ENCODE peak calls at places on chromosome 9, in eight cellular contexts. T is right cardiac atrium, G is adipocyte, R is cardiac muscle cell, H is heart right ventricle, M is stomach, S is PC-9, Z is mammary epithelial cell. L is an unnamed sample. For H3K4me1, the result is how much of the 10 kb centered on the place peaks cover.

GRCh38 chr9:21708846-21709245 is 93.6 kb upstream of the MTAP start:
- DNase-seq in T (no peak), G (no peak), R (no peak), H (no peak), M (no peak), S (no peak), Z (no peak), L (no peak)

GRCh38 chr9:126502417-126503332 is 111.1 kb upstream of the LMX1B start:
- DNase-seq in T (no peak), G (no peak), R (no peak), H (no peak), M (no peak), S (no peak), Z (no peak), L (no peak)

GRCh38 chr9:112970939-112971338 is 41.1 kb downstream of the ZNF883 start:
- DNase-seq in T (no peak), G (peak), R (peak), H (no peak), M (no peak), S (no peak), Z (no peak), L (no peak)

GRCh38 chr9:106981396-106982287 is 118.7 kb downstream of the ZNF462 start:
- DNase-seq in T (no peak), G (no peak), R (no peak), H (no peak), M (no peak), S (no peak), Z (no peak), L (no peak)

GRCh38 chr9:70510157-70510770 is 95.8 kb upstream of the KLF9 start:
- DNase-seq in T (no peak), G (peak), R (peak), H (peak), M (peak), S (no peak), Z (no peak), L (no peak)

GRCh38 chr9:36119476-36119875 is 17.1 kb upstream of the GLIPR2 start:
- DNase-seq in T (no peak), G (no peak), R (no peak), H (no peak), M (no peak), S (no peak), Z (no peak), L (no peak)

GRCh38 chr9:114898741-114899140 is 31.6 kb downstream of the TNFSF8 start:
- DNase-seq in T (peak), G (no peak), R (peak), H (peak), M (peak), S (no peak), Z (no peak), L (no peak)

GRCh38 chr9:110714314-110714713 is 45.7 kb downstream of the MUSK start:
- DNase-seq in T (no peak), G (peak), R (no peak), H (no peak), M (peak), S (no peak), Z (no peak), L (no peak)

GRCh38 chr9:89177021-89177400 is 1.6 kb downstream of the SHC3 start:
- DNase-seq in T (no peak), G (no peak), R (peak), H (no peak), M (no peak), S (no peak), Z (no peak), L (peak)

GRCh38 chr9:86795047-86795437 is 152.3 kb downstream of the GAS1 start:
- DNase-seq in T (no peak), G (peak), R (no peak), H (no peak), M (no peak), S (no peak), Z (no peak), L (no peak)

GRCh38 chr9:91111226-91111625 is 250.5 kb downstream of the AUH start:
- DNase-seq in T (no peak), G (no peak), R (no peak), H (no peak), M (no peak), S (no peak), Z (no peak), L (no peak)

GRCh38 chr9:132032584-132032945 is 47.1 kb downstream of the MED27 start:
- DNase-seq in T (no peak), G (no peak), R (no peak), H (no peak), M (no peak), S (no peak), Z (no peak), L (no peak)

GRCh38 chr9:131874447-131874846 is 134.6 kb upstream of the RAPGEF1 start:
- DNase-seq in T (no peak), G (no peak), R (no peak), H (no peak), M (no peak), S (no peak), Z (no peak), L (no peak)

GRCh38 chr9:85038061-85038460 is 368.5 kb downstream of the NTRK2 start:
- DNase-seq in T (no peak), G (no peak), R (no peak), H (no peak), M (no peak), S (no peak), Z (no peak), L (no peak)

GRCh38 chr9:126474201-126474765 is 139.4 kb upstream of the LMX1B start:
- DNase-seq in T (no peak), G (peak), R (peak), H (no peak), M (no peak), S (no peak), Z (no peak), L (peak)

GRCh38 chr9:2495221-2496005 is 126.2 kb upstream of the VLDLR start:
- DNase-seq in T (no peak), G (no peak), R (no peak), H (no peak), M (no peak), S (no peak), Z (peak), L (peak)

GRCh38 chr9:75775966-75776691 is 114.3 kb upstream of the PCSK5 start:
- DNase-seq in T (no peak), G (no peak), R (no peak), H (no peak), M (no peak), S (peak), Z (no peak), L (no peak)

GRCh38 chr9:14926941-14927624 is 16.9 kb upstream of the FREM1 start:
- DNase-seq in T (no peak), G (no peak), R (peak), H (no peak), M (no peak), S (no peak), Z (no peak), L (no peak)

GRCh38 chr9:14011799-14012560 is 302.0 kb downstream of the NFIB start:
- DNase-seq in T (no peak), G (no peak), R (no peak), H (no peak), M (no peak), S (no peak), Z (no peak), L (no peak)

GRCh38 chr9:126236273-126236672 is 90.4 kb upstream of the MVB12B start:
- DNase-seq in T (no peak), G (no peak), R (no peak), H (no peak), M (no peak), S (no peak), Z (no peak), L (no peak)

GRCh38 chr9:93668261-93668871 is 92.0 kb downstream of the PHF2 start:
- DNase-seq in T (peak), G (no peak), R (no peak), H (no peak), M (peak), S (no peak), Z (no peak), L (no peak)

GRCh38 chr9:87662808-87663528 is 63.0 kb upstream of the CTSL start:
- DNase-seq in T (peak), G (peak), R (peak), H (peak), M (peak), S (peak), Z (peak), L (peak)

DNA sequence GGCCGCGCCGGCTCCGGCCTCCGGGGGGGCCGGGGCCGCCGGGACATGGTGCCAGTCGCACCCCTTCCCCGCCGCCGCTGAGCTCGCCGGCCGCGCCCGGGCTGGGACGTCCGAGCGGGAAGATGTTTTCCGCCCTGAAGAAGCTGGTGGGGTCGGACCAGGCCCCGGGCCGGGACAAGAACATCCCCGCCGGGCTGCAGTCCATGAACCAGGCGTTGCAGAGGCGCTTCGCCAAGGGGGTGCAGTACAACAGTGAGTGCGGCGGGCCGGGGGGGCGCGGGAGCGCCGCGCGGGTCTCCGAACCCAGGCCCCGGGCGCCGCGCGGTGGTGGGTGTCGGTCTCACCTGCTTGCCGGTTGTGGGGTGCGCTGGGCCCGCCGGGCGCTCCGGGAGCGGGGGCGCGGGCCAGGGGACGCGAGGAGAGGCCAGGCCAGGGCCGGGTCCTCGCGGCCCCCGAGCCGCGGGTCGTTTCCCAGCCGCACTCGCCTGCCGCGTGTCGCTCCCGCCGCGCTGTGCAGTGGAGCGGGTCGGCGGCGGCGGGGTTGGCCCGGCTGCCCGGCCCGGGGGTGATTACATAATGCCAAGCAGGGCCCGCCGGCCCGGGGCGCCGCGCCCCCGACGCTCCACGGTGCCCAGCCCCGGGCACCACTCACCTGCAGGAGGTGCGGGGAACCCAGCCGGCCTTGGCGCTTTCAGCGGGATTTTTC is 480 bp downstream of the RABL6 start:
- DNase-seq in T (no peak), G (peak), R (no peak), H (no peak), M (peak), S (no peak), Z (no peak), L (no peak)
- H3K4me1 ChIP-seq in T (under half), G (under half), R (under half), H (under half), M (half or more), S (under half), Z (under half), L (under half)

GRCh38 chr9:96241391-96241809 is 60.6 kb downstream of the HSD17B3 start:
- DNase-seq in T (no peak), G (no peak), R (peak), H (no peak), M (no peak), S (peak), Z (peak), L (peak)

GRCh38 chr9:96242829-96243228 is 59.1 kb downstream of the HSD17B3 start:
- DNase-seq in T (no peak), G (no peak), R (no peak), H (no peak), M (no peak), S (no peak), Z (no peak), L (no peak)

GRCh38 chr9:96243798-96244197 is 58.2 kb downstream of the HSD17B3 start:
- DNase-seq in T (no peak), G (no peak), R (no peak), H (no peak), M (no peak), S (no peak), Z (no peak), L (no peak)

GRCh38 chr9:96246267-96246671 is 55.7 kb downstream of the HSD17B3 start:
- DNase-seq in T (no peak), G (no peak), R (no peak), H (no peak), M (no peak), S (no peak), Z (no peak), L (no peak)

DNA sequence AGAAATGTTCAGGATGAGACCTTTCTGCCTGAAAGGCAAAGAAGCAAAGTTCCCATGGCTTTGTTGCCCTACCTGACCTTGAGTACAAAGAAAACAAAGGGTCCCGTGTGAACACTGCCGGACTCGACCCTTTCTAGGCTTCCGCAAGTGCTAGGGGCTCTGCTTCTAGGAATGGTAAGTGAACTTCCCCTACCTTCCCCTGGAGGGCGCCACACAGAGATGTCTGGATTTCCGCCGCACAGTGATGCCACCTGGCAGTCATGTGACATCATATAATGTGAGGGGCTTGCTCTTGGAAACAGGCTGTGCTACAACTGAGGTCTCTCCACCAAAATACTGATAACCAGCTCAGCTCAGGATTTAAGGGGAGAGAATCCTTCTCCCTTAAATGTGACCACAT is 56.6 kb downstream of the HSD17B3 start:
- DNase-seq in T (no peak), G (no peak), R (no peak), H (no peak), M (no peak), S (no peak), Z (no peak), L (no peak)
- H3K4me1 ChIP-seq in T (under half), G (under half), R (under half), H (under half), M (under half), S (under half), Z (under half), L (under half)

GRCh38 chr9:38705917-38706316 is 14.0 kb downstream of the FAM240B start:
- DNase-seq in T (no peak), G (no peak), R (no peak), H (no peak), M (no peak), S (no peak), Z (no peak), L (no peak)
- H3K4me1 ChIP-seq in T (under half), G (under half), R (under half), H (under half), M (under half), S (under half), Z (under half), L (under half)

DNA sequence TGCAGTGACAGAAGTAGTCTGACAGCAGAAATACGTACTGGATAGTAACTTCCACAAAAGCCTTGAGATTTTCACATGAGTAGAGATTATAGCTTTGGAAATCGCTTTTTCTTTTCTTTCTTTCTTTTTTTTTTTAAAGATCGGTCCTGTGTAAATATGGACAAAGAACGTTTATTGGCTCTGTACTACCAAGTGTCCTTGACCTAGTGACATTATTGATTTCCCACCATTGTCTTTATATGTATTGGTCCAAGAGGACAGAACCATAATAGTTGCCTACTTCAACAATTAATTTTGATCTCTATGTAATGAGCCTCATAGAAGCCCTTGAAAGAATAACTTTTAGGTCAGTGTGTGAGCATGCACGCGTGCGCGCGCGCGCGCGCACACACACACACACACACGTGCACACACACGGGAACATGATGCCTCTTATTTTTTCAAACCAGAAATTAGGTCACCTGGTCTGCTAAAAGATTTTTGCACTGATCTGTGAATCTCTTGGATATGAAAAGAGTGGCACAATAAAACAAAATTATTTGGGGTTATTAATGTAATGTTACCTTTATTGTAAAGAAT is 516.8 kb downstream of the PSAT1 start:
- DNase-seq in T (no peak), G (no peak), R (no peak), H (no peak), M (no peak), S (no peak), Z (no peak), L (no peak)
- H3K4me1 ChIP-seq in T (under half), G (under half), R (under half), H (under half), M (under half), S (under half), Z (under half), L (under half)

DNA sequence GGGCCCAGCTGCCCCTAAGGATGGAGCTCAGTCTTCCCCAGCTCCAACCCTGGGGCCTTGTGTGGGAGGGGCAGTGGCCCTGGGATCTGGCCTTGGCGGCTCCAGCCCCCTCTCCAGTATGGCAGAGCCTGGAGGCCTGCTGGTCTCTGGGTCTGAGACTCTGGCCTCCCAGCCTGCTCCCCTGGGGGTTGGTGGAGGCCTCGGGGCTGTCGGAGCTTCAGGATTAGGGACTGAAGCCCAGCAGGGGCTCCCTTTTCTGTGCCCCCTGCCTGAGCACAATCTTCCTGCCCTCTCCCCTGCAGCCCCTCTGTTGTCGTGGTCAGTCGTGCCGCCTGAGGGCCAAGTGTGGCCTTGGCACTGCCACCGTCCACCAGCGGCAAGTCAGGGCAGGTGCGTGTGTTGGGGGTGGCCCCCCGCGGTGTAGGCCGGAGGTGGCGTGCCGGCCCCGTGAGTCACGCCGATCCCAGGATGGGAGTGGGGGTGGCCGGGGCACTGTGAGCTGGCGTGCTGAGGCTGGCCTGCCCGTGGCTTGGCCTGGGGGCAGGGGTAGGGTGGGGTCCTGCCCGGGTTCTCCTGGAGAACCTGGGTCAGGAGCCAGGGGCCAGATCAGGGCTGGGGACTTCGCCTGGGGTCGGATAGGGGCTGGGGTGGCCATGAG is 53.6 kb downstream of the RXRA start:
- DNase-seq in T (no peak), G (no peak), R (no peak), H (no peak), M (no peak), S (peak), Z (peak), L (peak)
- H3K4me1 ChIP-seq in T (half or more), G (under half), R (under half), H (half or more), M (half or more), S (half or more), Z (half or more), L (under half)

GRCh38 chr9:133913571-133914369 is 78.4 kb downstream of the VAV2 start:
- DNase-seq in T (no peak), G (no peak), R (no peak), H (no peak), M (no peak), S (no peak), Z (no peak), L (no peak)

GRCh38 chr9:133916159-133916541 is 76.0 kb downstream of the VAV2 start:
- DNase-seq in T (peak), G (no peak), R (peak), H (no peak), M (no peak), S (no peak), Z (peak), L (peak)

GRCh38 chr9:133914483-133915342 is 77.4 kb downstream of the VAV2 start:
- DNase-seq in T (no peak), G (no peak), R (no peak), H (peak), M (no peak), S (no peak), Z (no peak), L (no peak)

GRCh38 chr9:133917407-133917806 is 74.7 kb downstream of the VAV2 start:
- DNase-seq in T (no peak), G (peak), R (no peak), H (no peak), M (no peak), S (no peak), Z (no peak), L (no peak)

DNA sequence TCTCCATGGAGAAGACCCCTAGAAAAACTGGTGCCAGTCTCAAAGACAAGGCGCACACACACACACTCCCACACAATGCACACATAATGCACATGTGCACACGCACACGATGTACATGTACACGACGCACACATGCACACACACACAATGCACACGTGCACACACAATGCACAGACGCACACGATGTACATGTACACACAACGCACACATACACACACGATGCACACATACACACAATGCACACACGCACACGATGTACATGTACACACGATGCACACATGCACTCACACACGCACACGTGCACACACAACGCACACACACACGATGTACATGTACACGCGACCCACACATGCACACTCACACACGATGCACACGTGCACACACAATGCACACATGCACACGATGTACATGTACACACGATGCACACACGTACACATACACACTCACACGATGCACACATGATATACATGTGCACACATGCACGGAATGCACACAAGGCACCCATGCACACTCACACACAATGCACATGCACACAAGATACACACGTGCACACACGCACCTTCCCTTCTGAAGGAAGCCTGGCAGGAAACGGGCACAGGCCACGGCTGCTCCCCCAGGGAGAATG is 76.5 kb downstream of the VAV2 start:
- DNase-seq in T (no peak), G (no peak), R (no peak), H (no peak), M (no peak), S (no peak), Z (no peak), L (peak)
- H3K4me1 ChIP-seq in T (under half), G (under half), R (under half), H (under half), M (under half), S (under half), Z (under half), L (under half)

GRCh38 chr9:27470291-27470805 is 53.7 kb upstream of the IFNK start:
- DNase-seq in T (no peak), G (no peak), R (no peak), H (no peak), M (no peak), S (no peak), Z (no peak), L (no peak)
- H3K4me1 ChIP-seq in T (under half), G (under half), R (under half), H (under half), M (half or more), S (under half), Z (under half), L (under half)

GRCh38 chr9:3520564-3520963 is 5.2 kb downstream of the RFX3 start:
- DNase-seq in T (no peak), G (no peak), R (no peak), H (no peak), M (no peak), S (no peak), Z (no peak), L (no peak)
- H3K4me1 ChIP-seq in T (under half), G (under half), R (under half), H (under half), M (under half), S (under half), Z (under half), L (under half)

GRCh38 chr9:758147-758546 is 83.3 kb upstream of the DMRT1 start:
- DNase-seq in T (no peak), G (no peak), R (no peak), H (no peak), M (no peak), S (no peak), Z (no peak), L (no peak)
- H3K4me1 ChIP-seq in T (under half), G (under half), R (under half), H (under half), M (under half), S (under half), Z (under half), L (under half)